ENCODE peak calls at places on chromosomes 16 and 17, in six cellular contexts. Q is IMR-90, J is H9, V is mesenchymal stem cell, M is H1, I is neuronal stem cell. G is an unnamed sample.

GRCh38 chr17:40086150-40087044 is 14.0 kb downstream of the NR1D1 start:
- DNase-seq in M (peak), I (no peak), Q (no peak), V (peak), J (peak), G (peak)

GRCh38 chr16:81973737-81974136 is 37.5 kb downstream of the SDR42E1 start:
- DNase-seq in V (no peak), Q (no peak), M (no peak), J (peak), I (no peak), G (no peak)

GRCh38 chr17:77696151-77696719 is 262.3 kb upstream of the TNRC6C start:
- DNase-seq in V (no peak), M (no peak), Q (no peak), J (peak), I (peak), G (no peak)

GRCh38 chr16:21075252-21075651 is 75.4 kb downstream of the DNAH3 start:
- DNase-seq in Q (no peak), M (no peak), J (no peak), I (no peak), V (no peak), G (no peak)

GRCh38 chr16:31215287-31216115 is 1.4 kb downstream of the PYDC1 start:
- DNase-seq in M (peak), J (peak), I (peak), V (peak), Q (peak), G (peak)

GRCh38 chr17:73293480-73293911 is 18.3 kb downstream of the CDC42EP4 start:
- DNase-seq in J (no peak), Q (peak), V (peak), I (no peak), M (no peak), G (peak)

GRCh38 chr16:27123795-27124194 is 57.1 kb downstream of the C16orf82 start:
- DNase-seq in J (no peak), Q (peak), I (no peak), V (no peak), M (no peak), G (no peak)

GRCh38 chr16:59997706-59998105 is 1263.6 kb upstream of the GOT2 start:
- DNase-seq in J (no peak), V (no peak), I (no peak), Q (no peak), M (no peak), G (no peak)

GRCh38 chr17:11404877-11405276 is 163.9 kb downstream of the SHISA6 start:
- DNase-seq in M (no peak), V (no peak), J (no peak), I (no peak), Q (no peak), G (no peak)

GRCh38 chr16:56577300-56577625 is 12.1 kb upstream of the MT3 start:
- DNase-seq in J (no peak), M (no peak), I (no peak), Q (no peak), V (no peak), G (no peak)

GRCh38 chr16:85785927-85786326 is 13.4 kb downstream of the EMC8 start:
- DNase-seq in M (no peak), Q (peak), J (no peak), I (no peak), V (no peak), G (no peak)

GRCh38 chr17:69743091-69743490 is 328.6 kb downstream of the MAP2K6 start:
- DNase-seq in I (no peak), V (peak), J (no peak), M (no peak), Q (peak), G (no peak)

GRCh38 chr16:12853972-12854371 is 47.4 kb upstream of the SHISA9 start:
- DNase-seq in J (no peak), V (no peak), Q (no peak), I (no peak), M (no peak), G (no peak)

GRCh38 chr16:89546781-89547180 is 13.7 kb upstream of the RPL13 start:
- DNase-seq in M (no peak), I (no peak), J (no peak), V (no peak), Q (no peak), G (no peak)

GRCh38 chr16:14007460-14007859 is 63.7 kb upstream of the MRTFB start:
- DNase-seq in M (no peak), Q (peak), V (no peak), I (no peak), J (no peak), G (no peak)

GRCh38 chr17:68600123-68600880 is 865 bp downstream of the FAM20A start:
- DNase-seq in I (peak), M (peak), V (peak), Q (no peak), J (peak), G (peak)

GRCh38 chr16:30711712-30712111 is 12.7 kb downstream of the SRCAP start:
- DNase-seq in J (no peak), M (no peak), V (no peak), I (no peak), Q (no peak), G (no peak)

GRCh38 chr16:81608515-81609209 is 164.1 kb downstream of the CMIP start:
- DNase-seq in M (no peak), J (no peak), Q (peak), V (peak), I (no peak), G (peak)

GRCh38 chr16:49700928-49701685 is 154.8 kb downstream of the ZNF423 start:
- DNase-seq in J (no peak), V (no peak), I (no peak), Q (no peak), M (no peak), G (no peak)

GRCh38 chr17:51005768-51006167 is 114.9 kb downstream of the SPAG9 start:
- DNase-seq in I (no peak), M (no peak), J (no peak), V (no peak), Q (no peak), G (no peak)

GRCh38 chr16:50841081-50841886 is 99.4 kb downstream of the CYLD start:
- DNase-seq in M (peak), J (peak), I (no peak), Q (no peak), V (no peak), G (peak)

GRCh38 chr17:6495450-6496115 is 51.3 kb downstream of the PIMREG start:
- DNase-seq in Q (no peak), J (peak), M (no peak), V (no peak), I (no peak), G (no peak)

GRCh38 chr16:2008009-2008526 is 1.6 kb downstream of the ZNF598 start:
- DNase-seq in M (no peak), Q (peak), J (no peak), I (no peak), V (no peak), G (peak)

DNA sequence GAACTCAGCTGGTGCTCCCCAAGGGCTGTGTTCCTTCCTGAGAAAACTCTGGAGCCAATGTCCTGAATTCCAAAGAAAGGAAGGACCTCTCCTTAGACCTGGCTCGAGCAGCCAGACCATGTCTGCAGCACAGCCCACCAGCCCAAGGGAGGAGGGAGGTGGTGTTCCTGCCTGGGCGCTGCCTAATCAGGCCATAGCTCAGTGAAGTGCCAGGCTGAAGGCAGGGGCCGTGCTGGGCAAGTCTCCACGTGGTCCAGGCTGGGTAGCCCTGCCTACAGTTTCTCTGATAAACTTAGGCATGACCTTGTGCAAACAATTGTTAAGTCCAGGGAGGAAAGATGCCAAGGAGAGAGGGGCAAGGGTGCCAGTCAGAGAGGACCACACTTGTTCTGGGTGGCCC is 76.8 kb downstream of the MPRIP start:
- DNase-seq in I (no peak), V (no peak), Q (no peak), M (no peak), J (no peak), G (no peak)
- H3K23ac ChIP-seq in I (no peak), V (no peak), Q (peak), M (no peak), J (no peak), G (no peak)

GRCh38 chr16:3717235-3718018 is at the start of gene TRAP1:
- DNase-seq in I (peak), V (peak), M (peak), Q (peak), J (peak), G (peak)
- H3K18ac ChIP-seq in I (peak), V (peak), M (peak), Q (peak), J (peak), G (peak)

DNA sequence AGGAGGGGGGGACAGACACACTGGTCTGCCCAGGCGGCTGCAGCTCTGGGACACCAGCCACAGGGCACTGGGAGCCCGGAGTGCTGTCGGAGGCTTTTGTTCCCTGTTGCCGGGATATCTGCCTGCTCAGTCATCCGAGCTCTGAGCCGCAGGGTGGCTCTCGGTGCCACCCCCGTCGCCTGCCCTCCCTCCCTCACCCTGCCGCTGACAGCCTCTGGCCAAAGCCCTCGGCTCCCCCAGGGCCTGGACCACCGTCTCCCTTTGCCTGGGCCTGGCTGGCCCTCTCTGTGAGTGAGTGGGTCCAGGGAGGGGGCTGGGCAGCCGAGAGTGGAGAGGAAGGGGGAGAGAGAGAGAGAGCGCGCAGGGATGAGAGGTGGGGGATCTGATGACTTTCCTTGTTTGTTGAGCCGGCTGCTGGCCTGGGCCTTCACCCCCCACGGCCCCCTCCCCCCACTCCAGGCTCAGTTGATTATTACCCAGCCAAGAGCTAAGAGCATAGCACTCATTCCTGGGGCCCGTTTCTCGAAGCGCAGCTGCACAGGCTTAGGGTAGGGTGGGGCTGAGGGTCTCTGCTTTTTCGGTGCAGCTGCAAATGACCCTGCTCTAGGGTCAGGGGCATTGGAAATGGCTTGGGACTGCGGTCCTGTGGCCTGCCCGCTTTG is 2.7 kb downstream of the FOXJ1 start:
- DNase-seq in V (peak), Q (no peak), I (peak), M (peak), J (peak), G (no peak)
- H4K91ac ChIP-seq in V (no peak), Q (no peak), I (peak), M (peak), J (no peak), G (no peak)

DNA sequence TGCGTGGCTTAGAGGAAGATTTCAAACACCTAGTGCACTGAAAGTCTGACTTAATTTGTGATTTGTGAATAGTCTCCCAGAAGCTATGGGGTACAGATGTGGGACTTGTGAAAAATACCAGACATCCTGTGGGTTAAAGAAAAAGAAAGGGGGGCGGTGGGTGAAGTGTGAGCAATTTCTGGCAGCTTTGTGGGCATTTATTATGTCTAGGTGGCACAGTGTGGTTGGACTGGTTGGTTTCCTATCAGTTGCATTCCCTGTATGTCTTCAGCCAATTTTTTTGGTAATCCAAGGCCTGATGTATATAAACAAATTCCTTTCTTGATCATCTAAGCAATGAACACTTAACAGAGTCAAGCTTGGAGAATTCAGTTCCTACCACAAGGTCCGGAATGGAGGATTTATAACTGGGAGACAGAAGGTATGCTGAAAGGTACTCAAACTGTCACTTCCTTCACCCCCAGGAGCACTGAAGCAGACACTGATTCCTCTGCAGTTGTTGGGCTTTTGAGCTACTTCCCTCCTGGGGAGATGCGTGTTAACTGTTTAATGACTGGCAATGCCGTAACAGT is 211.6 kb downstream of the WWOX start:
- DNase-seq in Q (peak), M (no peak), I (peak), V (peak), J (peak), G (no peak)
- H3K23ac ChIP-seq in Q (no peak), M (no peak), I (no peak), V (no peak), J (no peak), G (no peak)

DNA sequence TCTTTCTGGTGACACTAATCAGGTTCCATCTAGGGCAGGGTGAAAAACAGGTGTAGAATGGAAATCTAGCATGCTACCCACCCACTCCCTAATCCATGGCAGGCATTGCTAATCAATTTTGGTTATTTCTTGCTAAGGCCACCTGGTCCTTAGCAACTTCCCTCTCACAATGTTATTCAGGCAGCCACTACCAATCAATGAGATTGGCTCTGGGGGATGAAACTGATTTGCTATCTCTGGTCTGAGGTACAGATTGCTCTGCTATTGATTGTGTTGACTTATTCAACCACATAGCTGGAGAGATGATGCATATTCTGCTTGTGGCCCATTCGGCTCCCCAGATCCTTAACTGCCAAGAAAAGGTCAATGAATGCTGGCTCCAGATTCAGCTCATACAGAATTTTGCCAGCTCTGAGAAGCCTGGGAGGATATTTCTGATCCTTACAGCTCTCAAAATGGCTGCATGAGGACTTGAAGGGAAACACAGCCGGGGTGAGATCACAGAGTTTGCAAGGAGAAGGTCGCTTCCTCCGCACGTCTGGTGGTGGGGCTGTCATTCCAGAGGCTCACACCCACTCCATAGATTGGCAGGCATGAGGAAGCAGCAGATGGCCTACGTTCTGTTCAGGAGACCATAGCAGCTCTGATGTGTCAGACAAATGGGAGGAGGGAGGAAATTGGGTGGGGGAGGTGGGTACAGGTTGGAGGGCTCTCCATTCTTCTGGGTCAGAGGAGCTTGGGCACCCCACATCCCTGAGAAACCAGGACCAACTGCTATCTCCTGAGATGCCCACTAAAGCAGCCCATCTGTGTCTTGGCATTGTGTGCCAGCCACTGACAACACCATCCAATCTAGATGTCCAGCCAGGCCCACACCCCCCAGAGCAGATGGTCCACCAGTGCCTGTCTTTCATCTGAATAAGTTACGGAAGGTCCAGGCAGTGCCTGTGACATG is 22.3 kb downstream of the SEZ6 start:
- DNase-seq in J (no peak), I (no peak), Q (peak), M (no peak), V (no peak), G (no peak)
- H3K18ac ChIP-seq in J (no peak), I (peak), Q (no peak), M (peak), V (no peak), G (no peak)

DNA sequence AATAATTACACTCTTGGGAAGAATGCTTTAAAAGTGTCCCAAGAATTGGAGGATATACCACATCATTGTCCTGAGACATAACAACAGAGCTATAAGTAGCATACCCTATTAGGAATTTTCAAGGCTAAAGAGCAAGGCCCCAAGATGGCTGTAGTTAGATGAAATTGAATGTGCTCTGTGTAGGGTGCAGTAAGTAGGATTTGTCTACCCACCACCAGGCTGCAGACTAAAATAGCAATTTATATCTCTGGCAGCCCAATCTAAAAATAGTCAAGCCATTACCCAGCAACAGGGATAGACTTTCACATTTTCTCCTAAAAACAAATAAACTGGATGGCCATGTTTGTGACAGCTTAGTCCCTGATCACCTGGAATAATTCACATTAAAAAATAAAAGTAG is 5.6 kb downstream of the MMD start:
- DNase-seq in I (no peak), J (no peak), M (no peak), V (no peak), Q (no peak), G (no peak)
- H4K91ac ChIP-seq in I (no peak), J (no peak), M (no peak), V (no peak), Q (no peak), G (no peak)

DNA sequence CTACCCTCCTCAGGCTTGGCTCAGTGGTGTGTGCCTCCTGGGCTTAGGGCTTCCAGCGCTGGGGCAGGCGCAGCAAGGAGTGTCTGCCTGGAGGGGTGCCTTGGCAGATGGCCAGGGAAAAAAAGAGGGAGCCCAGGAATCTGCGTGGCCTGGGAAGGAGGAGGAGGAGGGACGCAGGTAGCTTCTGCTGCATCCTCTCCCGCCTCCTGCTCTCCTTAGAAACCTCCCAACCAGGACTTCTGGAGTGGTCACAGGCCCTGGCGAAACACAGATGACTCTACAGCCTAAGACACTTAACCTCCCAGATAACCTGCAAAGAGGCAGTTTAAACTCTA is 7.3 kb upstream of the BCAR1 start:
- DNase-seq in I (no peak), Q (no peak), M (no peak), V (no peak), J (no peak), G (no peak)
- H3K23ac ChIP-seq in I (no peak), Q (peak), M (no peak), V (no peak), J (no peak), G (no peak)

GRCh38 chr17:81870978-81871386 is at the start of gene ARHGDIA:
- DNase-seq in J (no peak), V (no peak), Q (no peak), I (no peak), M (no peak), G (peak)
- H3K18ac ChIP-seq in J (peak), V (peak), Q (peak), I (peak), M (peak), G (peak)

DNA sequence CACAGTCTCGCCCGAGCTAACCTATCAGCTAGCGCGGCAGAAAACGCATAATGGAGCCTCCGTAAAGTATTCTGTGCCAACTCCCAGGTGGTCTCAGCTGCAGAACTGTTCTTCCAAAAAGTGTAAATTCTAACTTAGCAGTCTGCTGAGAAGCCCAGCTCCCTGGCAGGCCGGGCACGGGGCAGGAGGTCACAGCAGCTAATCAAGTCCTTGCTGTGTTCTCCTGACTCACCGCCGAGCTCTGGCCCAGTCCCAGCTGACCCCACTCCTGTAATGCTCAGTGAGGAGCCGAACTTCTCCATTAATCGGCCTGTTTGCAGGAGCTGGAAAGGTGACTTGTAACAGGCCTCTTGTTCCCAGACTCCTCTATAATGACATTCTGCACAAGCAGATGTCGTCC is 193.3 kb downstream of the IRX3 start:
- DNase-seq in V (no peak), Q (no peak), M (no peak), J (no peak), I (no peak), G (no peak)
- H4K91ac ChIP-seq in V (no peak), Q (no peak), M (no peak), J (no peak), I (no peak), G (no peak)

G was measured in trophoblast cell.